ENCODE peak calls at places on chromosomes 3 and 15, in ten cellular contexts. I is uterus; X is NCI-H82; D is activated CD4-positive, alpha-beta T cell treated with anti-CD3 and anti-CD28 coated beads for 48 hours; N is glutamatergic neuron; M is GM12864; L is AML-193; A is NCI-H1436; O is BE2C; C is T-helper 1 cell. S is an unnamed sample.

GRCh38 chr15:85778107-85778776 is 16.5 kb downstream of the KLHL25 start:
- DNase-seq in I (peak), X (no peak), D (no peak), N (no peak), M (no peak), L (no peak), A (no peak), O (no peak), C (no peak), S (peak)

GRCh38 chr3:53880396-53881345 is 1.3 kb downstream of the ACTR8 start:
- DNase-seq in I (no peak), X (peak), D (no peak), N (no peak), M (no peak), L (no peak), A (no peak), O (no peak), C (no peak), S (no peak)

GRCh38 chr3:24149032-24149431 is 203.9 kb downstream of the NR1D2 start:
- DNase-seq in I (no peak), X (peak), D (no peak), N (no peak), M (no peak), L (peak), A (no peak), O (no peak), C (no peak), S (no peak)

GRCh38 chr3:30502742-30503073 is 103.7 kb upstream of the TGFBR2 start:
- DNase-seq in I (no peak), X (no peak), D (no peak), N (no peak), M (no peak), L (no peak), A (no peak), O (no peak), C (no peak), S (no peak)

GRCh38 chr15:74396445-74397238 is 29.2 kb upstream of the CYP11A1 start:
- DNase-seq in I (no peak), X (no peak), D (peak), N (no peak), M (peak), L (no peak), A (no peak), O (no peak), C (no peak), S (no peak)

GRCh38 chr3:187567741-187568140 is 102.5 kb downstream of the SST start:
- DNase-seq in I (no peak), X (no peak), D (no peak), N (no peak), M (no peak), L (no peak), A (no peak), O (no peak), C (no peak), S (no peak)

GRCh38 chr15:36626984-36627383 is 47.6 kb downstream of the CDIN1 start:
- DNase-seq in I (no peak), X (no peak), D (no peak), N (no peak), M (no peak), L (no peak), A (no peak), O (no peak), C (no peak), S (no peak)

GRCh38 chr3:8970971-8971589 is 7.8 kb upstream of the RAD18 start:
- DNase-seq in I (peak), X (peak), D (peak), N (peak), M (peak), L (peak), A (peak), O (peak), C (peak), S (peak)

GRCh38 chr3:117669761-117670160 is 960.2 kb downstream of the TUSC7 start:
- DNase-seq in I (no peak), X (peak), D (no peak), N (no peak), M (no peak), L (no peak), A (peak), O (no peak), C (no peak), S (no peak)

GRCh38 chr15:41829959-41830646 is 2.2 kb downstream of the JMJD7 start:
- DNase-seq in I (no peak), X (no peak), D (no peak), N (no peak), M (no peak), L (no peak), A (no peak), O (no peak), C (no peak), S (no peak)

GRCh38 chr3:66354561-66354960 is 133.8 kb downstream of the SLC25A26 start:
- DNase-seq in I (no peak), X (no peak), D (no peak), N (no peak), M (no peak), L (no peak), A (no peak), O (no peak), C (no peak), S (no peak)

GRCh38 chr15:34366271-34367043 is 539 bp downstream of the LPCAT4 start:
- DNase-seq in I (peak), X (peak), D (peak), N (peak), M (no peak), L (peak), A (peak), O (peak), C (peak), S (peak)

GRCh38 chr15:100060276-100060926 is 281.4 kb downstream of the ADAMTS17 start:
- DNase-seq in I (no peak), X (no peak), D (no peak), N (no peak), M (no peak), L (no peak), A (no peak), O (no peak), C (no peak), S (no peak)

GRCh38 chr15:47720555-47720954 is 3.2 kb downstream of the SEMA6D start:
- DNase-seq in I (no peak), X (no peak), D (no peak), N (no peak), M (no peak), L (no peak), A (no peak), O (no peak), C (no peak), S (no peak)

GRCh38 chr3:100465871-100466777 is 26.3 kb upstream of the TMEM45A start:
- DNase-seq in I (no peak), X (no peak), D (no peak), N (no peak), M (no peak), L (peak), A (no peak), O (no peak), C (no peak), S (no peak)

GRCh38 chr3:29067014-29067413 is 213.9 kb upstream of the RBMS3 start:
- DNase-seq in I (no peak), X (no peak), D (no peak), N (no peak), M (no peak), L (no peak), A (no peak), O (no peak), C (no peak), S (no peak)

S was measured in left cardiac atrium.